ENCODE peak calls at places on chromosomes 4 and X, in seven cellular contexts. One of them, this sample, is unnamed. For H3K79me1, the result is how much of the 10 kb centered on the place peaks cover.

GRCh38 chr4:113684534-113685091 is 76.9 kb downstream of the CAMK2D start:
- DNase-seq in neuronal stem cell: no peak
- DNase-seq in H9: peak
- DNase-seq in mesendoderm: peak
- DNase-seq in IMR-90: peak
- DNase-seq in mesenchymal stem cell: peak
- DNase-seq in trophoblast cell: peak
- DNase-seq in this sample: no peak

GRCh38 chr4:186400676-186401075 is 134.7 kb downstream of the F11 start:
- DNase-seq in neuronal stem cell: no peak
- DNase-seq in H9: no peak
- DNase-seq in mesendoderm: no peak
- DNase-seq in IMR-90: peak
- DNase-seq in mesenchymal stem cell: no peak
- DNase-seq in trophoblast cell: no peak
- DNase-seq in this sample: no peak

GRCh38 chrX:154436597-154437397 is at the start of gene GDI1:
- DNase-seq in neuronal stem cell: no peak
- DNase-seq in H9: peak
- DNase-seq in mesendoderm: peak
- DNase-seq in IMR-90: peak
- DNase-seq in mesenchymal stem cell: peak
- DNase-seq in trophoblast cell: peak
- DNase-seq in this sample: peak

GRCh38 chr4:9904976-9905587 is 116.2 kb downstream of the SLC2A9 start:
- DNase-seq in neuronal stem cell: no peak
- DNase-seq in H9: no peak
- DNase-seq in mesendoderm: no peak
- DNase-seq in IMR-90: peak
- DNase-seq in mesenchymal stem cell: no peak
- DNase-seq in trophoblast cell: peak
- DNase-seq in this sample: no peak

GRCh38 chr4:56995525-56995924 is 16.8 kb downstream of the POLR2B start:
- DNase-seq in neuronal stem cell: no peak
- DNase-seq in H9: no peak
- DNase-seq in mesendoderm: no peak
- DNase-seq in IMR-90: peak
- DNase-seq in mesenchymal stem cell: no peak
- DNase-seq in trophoblast cell: no peak
- DNase-seq in this sample: no peak

GRCh38 chr4:120653790-120654189 is 268.7 kb downstream of the PRDM5 start:
- DNase-seq in neuronal stem cell: no peak
- DNase-seq in H9: no peak
- DNase-seq in mesendoderm: no peak
- DNase-seq in IMR-90: no peak
- DNase-seq in mesenchymal stem cell: no peak
- DNase-seq in trophoblast cell: no peak
- DNase-seq in this sample: no peak

GRCh38 chr4:138751290-138751689 is 264.3 kb upstream of the NOCT start:
- DNase-seq in neuronal stem cell: no peak
- DNase-seq in H9: no peak
- DNase-seq in mesendoderm: no peak
- DNase-seq in IMR-90: peak
- DNase-seq in mesenchymal stem cell: no peak
- DNase-seq in trophoblast cell: peak
- DNase-seq in this sample: no peak

GRCh38 chr4:99998062-99998880 is 48.2 kb upstream of the H2AZ1 start:
- DNase-seq in neuronal stem cell: no peak
- DNase-seq in H9: no peak
- DNase-seq in mesendoderm: peak
- DNase-seq in IMR-90: peak
- DNase-seq in mesenchymal stem cell: peak
- DNase-seq in trophoblast cell: peak
- DNase-seq in this sample: no peak

GRCh38 chr4:114226968-114227760 is 247.7 kb upstream of the ARSJ start:
- DNase-seq in neuronal stem cell: no peak
- DNase-seq in H9: no peak
- DNase-seq in mesendoderm: no peak
- DNase-seq in IMR-90: peak
- DNase-seq in mesenchymal stem cell: no peak
- DNase-seq in trophoblast cell: no peak
- DNase-seq in this sample: no peak

GRCh38 chrX:13250831-13251612 is 68.8 kb downstream of the ATXN3L start:
- DNase-seq in neuronal stem cell: no peak
- DNase-seq in H9: no peak
- DNase-seq in mesendoderm: no peak
- DNase-seq in IMR-90: peak
- DNase-seq in mesenchymal stem cell: peak
- DNase-seq in trophoblast cell: peak
- DNase-seq in this sample: no peak

GRCh38 chr4:111943796-111944203 is 201.5 kb upstream of the FAM241A start:
- DNase-seq in neuronal stem cell: peak
- DNase-seq in H9: peak
- DNase-seq in mesendoderm: peak
- DNase-seq in IMR-90: no peak
- DNase-seq in mesenchymal stem cell: peak
- DNase-seq in trophoblast cell: peak
- DNase-seq in this sample: peak

GRCh38 chr4:78061939-78062603 is 4.9 kb downstream of the FRAS1 start:
- DNase-seq in neuronal stem cell: no peak
- DNase-seq in H9: no peak
- DNase-seq in mesendoderm: no peak
- DNase-seq in IMR-90: no peak
- DNase-seq in mesenchymal stem cell: no peak
- DNase-seq in trophoblast cell: no peak
- DNase-seq in this sample: no peak

GRCh38 chr4:48470570-48470969 is 12.6 kb upstream of the SLC10A4 start:
- DNase-seq in neuronal stem cell: no peak
- DNase-seq in H9: no peak
- DNase-seq in mesendoderm: no peak
- DNase-seq in IMR-90: no peak
- DNase-seq in mesenchymal stem cell: no peak
- DNase-seq in trophoblast cell: no peak
- DNase-seq in this sample: no peak

GRCh38 chr4:101953949-101954348 is 163.4 kb downstream of the BANK1 start:
- DNase-seq in neuronal stem cell: peak
- DNase-seq in H9: peak
- DNase-seq in mesendoderm: peak
- DNase-seq in IMR-90: peak
- DNase-seq in mesenchymal stem cell: peak
- DNase-seq in trophoblast cell: peak
- DNase-seq in this sample: peak

GRCh38 chr4:172688536-172688935 is 480.1 kb upstream of the GALNT7 start:
- DNase-seq in neuronal stem cell: no peak
- DNase-seq in H9: no peak
- DNase-seq in mesendoderm: peak
- DNase-seq in IMR-90: no peak
- DNase-seq in mesenchymal stem cell: no peak
- DNase-seq in trophoblast cell: no peak
- DNase-seq in this sample: no peak

GRCh38 chr4:6331018-6331417 is 61.4 kb downstream of the WFS1 start:
- DNase-seq in neuronal stem cell: no peak
- DNase-seq in H9: peak
- DNase-seq in mesendoderm: peak
- DNase-seq in IMR-90: peak
- DNase-seq in mesenchymal stem cell: peak
- DNase-seq in trophoblast cell: peak
- DNase-seq in this sample: peak

GRCh38 chr4:13627185-13627605 is 330 bp downstream of the BOD1L1 start:
- DNase-seq in neuronal stem cell: peak
- DNase-seq in H9: peak
- DNase-seq in mesendoderm: peak
- DNase-seq in IMR-90: no peak
- DNase-seq in mesenchymal stem cell: peak
- DNase-seq in trophoblast cell: peak
- DNase-seq in this sample: no peak

GRCh38 chrX:2811271-2811670 is 17.5 kb upstream of the GYG2 start:
- DNase-seq in neuronal stem cell: no peak
- DNase-seq in H9: no peak
- DNase-seq in mesendoderm: no peak
- DNase-seq in IMR-90: no peak
- DNase-seq in mesenchymal stem cell: no peak
- DNase-seq in trophoblast cell: no peak
- DNase-seq in this sample: no peak

GRCh38 chrX:136423724-136424123 is 64.0 kb upstream of the BRS3 start:
- DNase-seq in neuronal stem cell: no peak
- DNase-seq in H9: no peak
- DNase-seq in mesendoderm: no peak
- DNase-seq in IMR-90: no peak
- DNase-seq in mesenchymal stem cell: no peak
- DNase-seq in trophoblast cell: no peak
- DNase-seq in this sample: no peak

GRCh38 chrX:115147220-115147619 is 42.0 kb upstream of the RBMXL3 start:
- DNase-seq in neuronal stem cell: no peak
- DNase-seq in H9: no peak
- DNase-seq in mesendoderm: peak
- DNase-seq in IMR-90: peak
- DNase-seq in mesenchymal stem cell: peak
- DNase-seq in trophoblast cell: peak
- DNase-seq in this sample: no peak

GRCh38 chrX:26411045-26411444 is 195.1 kb downstream of the MAGEB5 start:
- DNase-seq in neuronal stem cell: no peak
- DNase-seq in H9: no peak
- DNase-seq in mesendoderm: peak
- DNase-seq in IMR-90: no peak
- DNase-seq in mesenchymal stem cell: no peak
- DNase-seq in trophoblast cell: no peak
- DNase-seq in this sample: no peak

GRCh38 chr4:158884280-158884679 is 115.5 kb downstream of the FNIP2 start:
- DNase-seq in neuronal stem cell: no peak
- DNase-seq in H9: no peak
- DNase-seq in mesendoderm: no peak
- DNase-seq in IMR-90: no peak
- DNase-seq in mesenchymal stem cell: no peak
- DNase-seq in trophoblast cell: no peak
- DNase-seq in this sample: no peak
- H3K27ac ChIP-seq in neuronal stem cell: no peak
- H3K27ac ChIP-seq in H9: no peak
- H3K27ac ChIP-seq in mesendoderm: no peak
- H3K27ac ChIP-seq in IMR-90: no peak
- H3K27ac ChIP-seq in mesenchymal stem cell: no peak
- H3K27ac ChIP-seq in trophoblast cell: no peak
- H3K27ac ChIP-seq in this sample: no peak

GRCh38 chr4:147157860-147158701 is 212.4 kb upstream of the TTC29 start:
- DNase-seq in neuronal stem cell: peak
- DNase-seq in H9: peak
- DNase-seq in mesendoderm: peak
- DNase-seq in IMR-90: peak
- DNase-seq in mesenchymal stem cell: peak
- DNase-seq in trophoblast cell: no peak
- DNase-seq in this sample: peak
- H3K79me1 ChIP-seq in neuronal stem cell: under half
- H3K79me1 ChIP-seq in H9: under half
- H3K79me1 ChIP-seq in mesendoderm: under half
- H3K79me1 ChIP-seq in IMR-90: under half
- H3K79me1 ChIP-seq in mesenchymal stem cell: under half
- H3K79me1 ChIP-seq in trophoblast cell: under half
- H3K79me1 ChIP-seq in this sample: under half

GRCh38 chrX:19670854-19671620 is 155.7 kb upstream of the MAP3K15 start:
- DNase-seq in neuronal stem cell: peak
- DNase-seq in H9: peak
- DNase-seq in mesendoderm: peak
- DNase-seq in IMR-90: peak
- DNase-seq in mesenchymal stem cell: peak
- DNase-seq in trophoblast cell: peak
- DNase-seq in this sample: no peak

GRCh38 chrX:19672211-19672814 is 157.0 kb upstream of the MAP3K15 start:
- DNase-seq in neuronal stem cell: no peak
- DNase-seq in H9: no peak
- DNase-seq in mesendoderm: no peak
- DNase-seq in IMR-90: no peak
- DNase-seq in mesenchymal stem cell: no peak
- DNase-seq in trophoblast cell: peak
- DNase-seq in this sample: no peak

GRCh38 chrX:19673334-19674040 is 158.2 kb upstream of the MAP3K15 start:
- DNase-seq in neuronal stem cell: no peak
- DNase-seq in H9: no peak
- DNase-seq in mesendoderm: peak
- DNase-seq in IMR-90: peak
- DNase-seq in mesenchymal stem cell: peak
- DNase-seq in trophoblast cell: peak
- DNase-seq in this sample: no peak

GRCh38 chrX:19666950-19667349 is 151.6 kb upstream of the MAP3K15 start:
- DNase-seq in neuronal stem cell: no peak
- DNase-seq in H9: no peak
- DNase-seq in mesendoderm: no peak
- DNase-seq in IMR-90: no peak
- DNase-seq in mesenchymal stem cell: no peak
- DNase-seq in trophoblast cell: no peak
- DNase-seq in this sample: no peak

GRCh38 chrX:19670321-19670750 is 155.0 kb upstream of the MAP3K15 start:
- DNase-seq in neuronal stem cell: no peak
- DNase-seq in H9: no peak
- DNase-seq in mesendoderm: no peak
- DNase-seq in IMR-90: peak
- DNase-seq in mesenchymal stem cell: peak
- DNase-seq in trophoblast cell: peak
- DNase-seq in this sample: no peak
- H3K27ac ChIP-seq in neuronal stem cell: no peak
- H3K27ac ChIP-seq in H9: no peak
- H3K27ac ChIP-seq in mesendoderm: no peak
- H3K27ac ChIP-seq in IMR-90: peak
- H3K27ac ChIP-seq in mesenchymal stem cell: peak
- H3K27ac ChIP-seq in trophoblast cell: no peak
- H3K27ac ChIP-seq in this sample: no peak

GRCh38 chrX:53268173-53268572 is 13.2 kb downstream of the IQSEC2 start:
- DNase-seq in neuronal stem cell: no peak
- DNase-seq in H9: no peak
- DNase-seq in mesendoderm: no peak
- DNase-seq in IMR-90: no peak
- DNase-seq in mesenchymal stem cell: no peak
- DNase-seq in trophoblast cell: no peak
- DNase-seq in this sample: no peak

GRCh38 chrX:53263597-53264094 is 17.7 kb downstream of the IQSEC2 start:
- DNase-seq in neuronal stem cell: no peak
- DNase-seq in H9: no peak
- DNase-seq in mesendoderm: peak
- DNase-seq in IMR-90: peak
- DNase-seq in mesenchymal stem cell: peak
- DNase-seq in trophoblast cell: peak
- DNase-seq in this sample: no peak

GRCh38 chrX:53265771-53266170 is 15.6 kb downstream of the IQSEC2 start:
- DNase-seq in neuronal stem cell: no peak
- DNase-seq in H9: no peak
- DNase-seq in mesendoderm: no peak
- DNase-seq in IMR-90: peak
- DNase-seq in mesenchymal stem cell: peak
- DNase-seq in trophoblast cell: peak
- DNase-seq in this sample: no peak

GRCh38 chrX:53266914-53267313 is 14.5 kb downstream of the IQSEC2 start:
- DNase-seq in neuronal stem cell: no peak
- DNase-seq in H9: no peak
- DNase-seq in mesendoderm: no peak
- DNase-seq in IMR-90: no peak
- DNase-seq in mesenchymal stem cell: no peak
- DNase-seq in trophoblast cell: no peak
- DNase-seq in this sample: no peak

DNA sequence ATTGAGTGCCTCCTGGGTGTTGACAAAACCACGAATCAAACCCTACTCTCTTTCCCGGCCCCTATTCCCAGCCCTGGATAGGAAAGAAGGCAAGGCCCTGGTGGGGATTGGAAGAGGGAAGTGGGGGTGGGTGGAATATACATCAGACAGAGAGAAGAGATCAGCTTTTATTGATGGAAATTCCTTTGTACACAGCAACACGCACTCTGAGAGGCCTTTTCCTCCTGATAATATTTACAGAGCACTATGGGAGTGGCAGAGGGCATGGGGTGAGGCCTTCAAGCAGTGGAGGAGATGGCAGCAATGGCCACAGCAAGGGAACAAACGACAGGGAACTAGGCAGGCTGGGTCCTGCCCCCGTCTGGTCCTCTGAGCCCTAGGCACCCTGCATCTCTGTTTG is 15.2 kb downstream of the IQSEC2 start:
- DNase-seq in neuronal stem cell: no peak
- DNase-seq in H9: no peak
- DNase-seq in mesendoderm: no peak
- DNase-seq in IMR-90: no peak
- DNase-seq in mesenchymal stem cell: no peak
- DNase-seq in trophoblast cell: no peak
- DNase-seq in this sample: no peak
- H3K79me1 ChIP-seq in neuronal stem cell: under half
- H3K79me1 ChIP-seq in H9: under half
- H3K79me1 ChIP-seq in mesendoderm: under half
- H3K79me1 ChIP-seq in IMR-90: under half
- H3K79me1 ChIP-seq in mesenchymal stem cell: under half
- H3K79me1 ChIP-seq in trophoblast cell: under half
- H3K79me1 ChIP-seq in this sample: under half